ENCODE peak calls at places on chromosomes 13 and 19, in five cellular contexts. Y, K, H, W and O are unnamed samples.

GRCh38 chr13:26300140-26300539 is 46.2 kb downstream of the CDK8 start:
- ATAC-seq in H (no peak), K (no peak), Y (peak), W (no peak), O (no peak)

GRCh38 chr13:44758595-44759221 is 182.6 kb upstream of the TSC22D1 start:
- ATAC-seq in H (no peak), Y (peak), K (no peak), W (no peak), O (peak)

GRCh38 chr13:47672245-47672975 is 328.7 kb downstream of the SUCLA2 start:
- ATAC-seq in K (peak), H (no peak), Y (peak), W (peak), O (no peak)

GRCh38 chr13:23799945-23800344 is 89.3 kb downstream of the MIPEP start:
- ATAC-seq in H (peak), K (no peak), Y (peak), W (peak), O (peak)

GRCh38 chr19:19009951-19010350 is 23.4 kb downstream of the SUGP2 start:
- ATAC-seq in H (no peak), K (no peak), Y (no peak), W (no peak), O (no peak)

GRCh38 chr13:66036024-66036614 is 1194.0 kb downstream of the PCDH9 start:
- ATAC-seq in Y (no peak), W (no peak), K (no peak), H (no peak), O (no peak)

GRCh38 chr13:40494513-40494912 is 171.9 kb downstream of the FOXO1 start:
- ATAC-seq in K (peak), Y (no peak), W (no peak), H (no peak), O (peak)

GRCh38 chr13:96299235-96299634 is 209.3 kb downstream of the HS6ST3 start:
- ATAC-seq in W (no peak), K (no peak), H (no peak), Y (no peak), O (no peak)

GRCh38 chr13:43289458-43290255 is 266.3 kb downstream of the DNAJC15 start:
- ATAC-seq in H (no peak), W (no peak), K (no peak), Y (no peak), O (no peak)

GRCh38 chr13:44575035-44575434 is 1.1 kb downstream of the TSC22D1 start:
- ATAC-seq in W (no peak), Y (no peak), H (no peak), K (no peak), O (no peak)

GRCh38 chr13:45466359-45466758 is 1.6 kb downstream of the COG3 start:
- ATAC-seq in Y (no peak), K (no peak), H (no peak), W (no peak), O (no peak)

GRCh38 chr19:49469828-49470614 is 4.0 kb upstream of the FLT3LG start:
- ATAC-seq in W (no peak), H (peak), Y (peak), K (no peak), O (peak)